ENCODE peak calls at places on chromosome 21, in six cellular contexts. I is fibroblast of pulmonary artery, O is T-helper 1 cell, M is 8988T, X is C1 segment of cervical spinal cord, V is memory B cell. P is an unnamed sample.

GRCh38 chr21:29125199-29125598 is 5.2 kb upstream of the MAP3K7CL start:
- DNase-seq in I (no peak), O (no peak), M (no peak), X (no peak), V (no peak), P (no peak)

GRCh38 chr21:42454221-42454570 is 41.8 kb downstream of the RSPH1 start:
- DNase-seq in I (no peak), O (no peak), M (no peak), X (no peak), V (no peak), P (no peak)

GRCh38 chr21:43268086-43268803 is 99.4 kb downstream of the CRYAA start:
- DNase-seq in I (no peak), O (no peak), M (no peak), X (no peak), V (no peak), P (no peak)

GRCh38 chr21:45532826-45533730 is 9.2 kb downstream of the SLC19A1 start:
- DNase-seq in I (no peak), O (no peak), M (no peak), X (no peak), V (no peak), P (no peak)

GRCh38 chr21:44732956-44733355 is 21.6 kb upstream of the TSPEAR start:
- DNase-seq in I (no peak), O (no peak), M (no peak), X (no peak), V (no peak), P (no peak)

GRCh38 chr21:42847051-42847707 is 32.2 kb downstream of the WDR4 start:
- DNase-seq in I (no peak), O (no peak), M (no peak), X (no peak), V (no peak), P (no peak)

GRCh38 chr21:44952929-44953627 is 13.2 kb downstream of the SLX9 start:
- DNase-seq in I (no peak), O (no peak), M (no peak), X (no peak), V (no peak), P (no peak)

GRCh38 chr21:45513003-45513706 is 29.1 kb downstream of the SLC19A1 start:
- DNase-seq in I (no peak), O (no peak), M (no peak), X (no peak), V (no peak), P (no peak)

GRCh38 chr21:38567577-38568360 is 69.5 kb upstream of the ERG start:
- DNase-seq in I (peak), O (no peak), M (no peak), X (no peak), V (no peak), P (peak)

GRCh38 chr21:45316871-45317400 is 29.2 kb upstream of the POFUT2 start:
- DNase-seq in I (no peak), O (no peak), M (no peak), X (no peak), V (no peak), P (peak)

GRCh38 chr21:22791376-22791775 is 1793.2 kb downstream of the NCAM2 start:
- DNase-seq in I (no peak), O (no peak), M (no peak), X (no peak), V (no peak), P (no peak)

GRCh38 chr21:46297311-46298082 is 11.4 kb downstream of the YBEY start:
- DNase-seq in I (peak), O (no peak), M (no peak), X (no peak), V (no peak), P (peak)

GRCh38 chr21:32802954-32803353 is 31.4 kb upstream of the PAXBP1 start:
- DNase-seq in I (no peak), O (no peak), M (no peak), X (no peak), V (no peak), P (no peak)

GRCh38 chr21:28704746-28705145 is 287.9 kb downstream of the LTN1 start:
- DNase-seq in I (peak), O (no peak), M (no peak), X (no peak), V (no peak), P (no peak)

GRCh38 chr21:37041706-37042271 is 31.1 kb downstream of the PIGP start:
- DNase-seq in I (no peak), O (no peak), M (no peak), X (no peak), V (no peak), P (no peak)

GRCh38 chr21:33127154-33127893 is 57.4 kb downstream of the OLIG1 start:
- DNase-seq in I (peak), O (peak), M (peak), X (peak), V (no peak), P (peak)

GRCh38 chr21:44874240-44874496 is 678 bp upstream of the PTTG1IP start:
- DNase-seq in I (no peak), O (no peak), M (no peak), X (no peak), V (no peak), P (peak)

GRCh38 chr21:34509151-34509550 is 2.9 kb downstream of the KCNE1 start:
- DNase-seq in I (no peak), O (no peak), M (no peak), X (no peak), V (no peak), P (no peak)

GRCh38 chr21:35529141-35529863 is 480.2 kb upstream of the RUNX1 start:
- DNase-seq in I (peak), O (no peak), M (no peak), X (no peak), V (no peak), P (no peak)